ENCODE peak calls at places on chromosomes 1 and 21, in eight cellular contexts. X is right lobe of liver; T is CD8-positive, alpha-beta memory T cell; E is hepatocyte; M is cardiac muscle cell; F is heart right ventricle; W is HAP-1; P is A673. J is an unnamed sample.

GRCh38 chr1:28236656-28237331 is 870 bp downstream of the ATP5IF1 start:
- DNase-seq in X (no peak), T (no peak), E (no peak), M (no peak), F (no peak), W (peak; percentile 14), P (no peak), J (no peak)

GRCh38 chr1:45820797-45821196 is 17.4 kb downstream of the MAST2 start:
- DNase-seq in X (no peak), T (no peak), E (no peak), M (no peak), F (no peak), W (no peak), P (no peak), J (no peak)

GRCh38 chr1:2290595-2291510 is 62.7 kb downstream of the SKI start:
- DNase-seq in X (peak; percentile 70), T (peak; percentile 63), E (no peak), M (no peak), F (peak; percentile 82), W (no peak), P (peak; percentile 94), J (peak; percentile 91)

GRCh38 chr1:164361927-164362326 is 197.1 kb upstream of the PBX1 start:
- DNase-seq in X (no peak), T (no peak), E (no peak), M (peak; percentile 59), F (no peak), W (no peak), P (no peak), J (no peak)

GRCh38 chr21:33688343-33688742 is 46.0 kb downstream of the ITSN1 start:
- DNase-seq in X (no peak), T (no peak), E (no peak), M (no peak), F (no peak), W (no peak), P (no peak), J (no peak)

GRCh38 chr1:168266644-168267186 is 14.0 kb upstream of the TBX19 start:
- DNase-seq in X (peak; percentile 55), T (no peak), E (no peak), M (no peak), F (no peak), W (no peak), P (no peak), J (no peak)

GRCh38 chr1:246592695-246593094 is 26.4 kb downstream of the CNST start:
- DNase-seq in X (no peak), T (no peak), E (no peak), M (no peak), F (no peak), W (no peak), P (peak; percentile 88), J (no peak)

GRCh38 chr1:24503870-24504523 is 1.4 kb downstream of the RCAN3 start:
- DNase-seq in X (no peak), T (no peak), E (no peak), M (no peak), F (no peak), W (no peak), P (no peak), J (no peak)

DNA sequence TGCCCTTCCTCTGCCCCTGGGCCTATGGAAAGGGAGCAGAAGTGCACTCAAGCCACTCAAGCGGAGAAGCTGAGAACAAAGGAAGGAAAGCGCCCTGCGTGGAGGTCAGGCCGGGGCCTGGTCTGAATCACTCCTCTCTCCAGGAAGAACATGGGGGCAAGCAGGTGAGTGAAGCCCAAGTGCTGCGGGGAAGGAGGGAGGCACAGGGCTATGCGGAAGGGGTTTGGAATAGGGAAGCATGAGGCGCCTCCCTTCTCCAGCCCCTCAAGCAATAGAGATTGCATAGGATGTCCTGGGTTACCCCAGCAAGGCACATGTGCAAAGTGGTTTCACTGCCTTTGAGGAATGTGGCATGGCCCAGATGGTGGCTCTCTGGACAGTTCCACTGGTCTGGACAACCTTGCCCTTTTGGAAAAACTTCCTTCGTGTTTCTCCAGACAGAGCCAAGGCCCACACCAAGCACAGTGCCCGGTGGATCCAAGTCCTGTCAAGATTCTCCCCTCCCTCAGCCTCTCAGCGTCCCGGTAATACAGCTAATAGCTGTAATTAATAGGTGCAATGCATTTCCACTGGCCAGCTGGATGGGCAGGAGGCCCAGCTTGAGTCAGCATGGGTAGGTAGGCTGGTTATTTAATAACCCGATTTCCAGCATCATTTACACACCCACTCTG is 13.7 kb downstream of the BLACAT1 start:
- DNase-seq in X (no peak), T (no peak), E (no peak), M (no peak), F (no peak), W (no peak), P (no peak), J (no peak)
- H3K4me1 ChIP-seq in X (no peaks in the 10 kb centered on the region), T (peaks cover 34% of the 10 kb centered on the region), E (peaks cover 41% of the 10 kb centered on the region), M (peaks cover 37% of the 10 kb centered on the region), F (peaks cover 77% of the 10 kb centered on the region), W (peaks cover 35% of the 10 kb centered on the region), P (peaks cover 86% of the 10 kb centered on the region), J (peaks cover 28% of the 10 kb centered on the region)

GRCh38 chr21:30233636-30234035 is 17.7 kb upstream of the CLDN8 start:
- DNase-seq in X (no peak), T (no peak), E (no peak), M (no peak), F (no peak), W (no peak), P (no peak), J (no peak)

GRCh38 chr21:30234050-30234449 is 18.2 kb upstream of the CLDN8 start:
- DNase-seq in X (no peak), T (no peak), E (no peak), M (no peak), F (no peak), W (no peak), P (no peak), J (no peak)

GRCh38 chr21:30234643-30235042 is 18.7 kb upstream of the CLDN8 start:
- DNase-seq in X (no peak), T (no peak), E (no peak), M (no peak), F (no peak), W (no peak), P (no peak), J (no peak)

GRCh38 chr21:30233228-30233627 is 17.3 kb upstream of the CLDN8 start:
- DNase-seq in X (no peak), T (no peak), E (no peak), M (no peak), F (no peak), W (no peak), P (no peak), J (no peak)

DNA sequence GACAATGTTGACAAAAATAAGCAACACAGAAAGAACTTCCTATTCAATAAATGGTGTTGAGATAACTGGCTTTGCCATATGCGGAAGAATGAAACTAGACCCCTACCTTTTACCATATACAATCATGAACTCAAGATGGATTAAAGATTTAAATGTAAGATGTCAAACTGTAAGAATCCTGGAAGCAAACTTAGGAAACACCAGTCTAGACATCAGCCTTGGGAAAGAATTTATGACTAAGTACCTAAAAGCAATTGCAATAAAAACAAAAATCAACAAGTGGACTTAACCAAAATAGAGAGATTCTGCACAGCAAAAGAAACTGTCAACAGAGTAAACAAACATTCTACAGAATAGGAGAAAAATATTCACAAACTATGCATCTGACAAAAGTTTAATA is 16.1 kb upstream of the CLDN8 start:
- DNase-seq in X (no peak), T (no peak), E (no peak), M (no peak), F (no peak), W (no peak), P (no peak), J (no peak)
- H3K9me3 ChIP-seq in X (no peaks in the 10 kb centered on the region), T (no peaks in the 10 kb centered on the region), E (no peaks in the 10 kb centered on the region), M (no peaks in the 10 kb centered on the region), F (no peaks in the 10 kb centered on the region), W (peaks cover 3% of the 10 kb centered on the region), P (no peaks in the 10 kb centered on the region), J (no peaks in the 10 kb centered on the region)

DNA sequence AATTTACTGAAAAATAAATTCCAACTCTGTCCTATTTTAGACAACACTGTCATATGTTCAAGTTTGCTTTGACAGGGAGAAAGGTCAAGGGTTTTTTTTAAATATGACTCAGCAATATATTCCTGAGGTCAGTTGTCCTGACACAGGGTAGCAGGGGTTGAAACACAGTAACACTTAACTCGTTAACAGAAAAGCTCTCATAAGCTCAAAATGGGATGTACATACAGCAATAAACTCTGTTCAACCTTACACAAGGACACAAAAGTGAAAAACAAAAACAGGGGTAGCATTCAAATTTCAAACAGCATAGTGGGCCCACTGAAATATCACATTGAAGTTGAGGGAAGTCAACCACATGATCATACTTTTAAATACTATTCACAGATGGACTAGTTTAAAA is 90.1 kb downstream of the SLC44A5 start:
- DNase-seq in X (no peak), T (no peak), E (no peak), M (no peak), F (no peak), W (no peak), P (no peak), J (no peak)
- H3K4me1 ChIP-seq in X (no peaks in the 10 kb centered on the region), T (no peaks in the 10 kb centered on the region), E (no peaks in the 10 kb centered on the region), M (peaks cover 7% of the 10 kb centered on the region), F (no peaks in the 10 kb centered on the region), W (peaks cover 10% of the 10 kb centered on the region), P (no peaks in the 10 kb centered on the region), J (no peaks in the 10 kb centered on the region)

GRCh38 chr21:21675601-21676000 is 677.4 kb downstream of the NCAM2 start:
- DNase-seq in X (no peak), T (no peak), E (no peak), M (no peak), F (no peak), W (no peak), P (no peak), J (no peak)
- H3K9me3 ChIP-seq in X (no peaks in the 10 kb centered on the region), T (no peaks in the 10 kb centered on the region), E (no peaks in the 10 kb centered on the region), M (no peaks in the 10 kb centered on the region), F (no peaks in the 10 kb centered on the region), W (no peaks in the 10 kb centered on the region), P (peaks cover 16% of the 10 kb centered on the region), J (no peaks in the 10 kb centered on the region)

DNA sequence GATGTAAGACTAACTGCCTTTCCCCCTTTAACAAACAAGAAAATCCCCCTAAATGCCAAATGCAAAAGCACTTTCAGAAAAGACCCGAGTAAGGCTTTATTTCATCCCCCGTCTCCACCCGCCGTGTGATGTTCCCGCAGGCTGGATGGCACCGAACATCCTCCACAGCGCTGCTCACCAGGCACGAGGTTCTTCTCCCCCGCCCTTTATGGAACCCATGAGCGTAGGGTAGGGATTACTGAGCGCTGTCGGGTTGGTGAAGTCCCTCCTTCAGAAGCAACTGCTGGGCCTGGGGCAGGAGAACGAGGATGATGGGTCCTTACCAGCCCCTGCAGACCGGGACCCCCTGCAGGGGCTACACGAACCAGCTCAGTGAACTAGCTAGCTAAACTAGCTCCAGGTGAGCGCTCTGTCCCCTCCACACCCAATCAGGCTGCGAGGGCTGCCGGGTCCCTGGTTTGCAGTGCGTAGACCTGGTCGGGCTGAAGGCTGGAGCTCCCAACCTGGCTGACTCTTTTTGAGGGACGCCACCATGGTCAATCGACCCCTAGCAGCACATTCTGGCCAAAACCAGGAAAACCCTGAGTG is 80.5 kb downstream of the ITPKB start:
- DNase-seq in X (no peak), T (no peak), E (no peak), M (no peak), F (no peak), W (no peak), P (no peak), J (no peak)
- H3K4me1 ChIP-seq in X (no peaks in the 10 kb centered on the region), T (peaks cover 7% of the 10 kb centered on the region), E (peaks cover 34% of the 10 kb centered on the region), M (peaks cover 64% of the 10 kb centered on the region), F (peaks cover 100% of the 10 kb centered on the region), W (peaks cover 7% of the 10 kb centered on the region), P (peaks cover 53% of the 10 kb centered on the region), J (no peaks in the 10 kb centered on the region)

DNA sequence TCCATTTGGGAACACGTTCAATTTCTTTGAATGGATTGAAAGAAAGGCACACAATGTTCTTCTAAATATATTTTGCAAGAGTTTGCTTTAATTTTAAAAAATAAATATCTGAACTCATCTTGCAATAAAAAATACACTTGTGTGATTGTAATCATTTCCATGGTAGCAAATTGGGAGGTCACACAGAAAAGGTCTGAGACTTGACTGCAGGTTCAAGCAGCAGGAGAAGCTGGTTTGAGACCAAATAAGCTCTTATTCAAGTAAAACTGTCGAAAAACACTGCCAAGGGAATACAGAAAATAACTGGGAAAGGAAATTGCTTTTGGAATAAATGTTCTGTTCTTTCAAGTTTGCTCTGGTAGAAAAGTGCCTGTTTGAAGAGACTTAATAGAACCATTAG is 498.9 kb downstream of the ADGRL2 start:
- DNase-seq in X (no peak), T (no peak), E (no peak), M (no peak), F (no peak), W (no peak), P (no peak), J (no peak)
- H3K9me3 ChIP-seq in X (no peaks in the 10 kb centered on the region), T (no peaks in the 10 kb centered on the region), E (no peaks in the 10 kb centered on the region), M (no peaks in the 10 kb centered on the region), F (no peaks in the 10 kb centered on the region), W (no peaks in the 10 kb centered on the region), P (no peaks in the 10 kb centered on the region), J (no peaks in the 10 kb centered on the region)

J was measured in CD4-positive, alpha-beta memory T cell.